ENCODE peak calls at places on chromosome 19, in seven cellular contexts. A, D, X, C, I, Z and Y are unnamed samples.

GRCh38 chr19:4064551-4065260 is 2.0 kb downstream of the ZBTB7A start:
- DNase-seq in Z (no peak), I (peak), D (no peak), X (peak), C (no peak), A (peak), Y (peak)

GRCh38 chr19:14369399-14370168 is 11.7 kb upstream of the ADGRE5 start:
- DNase-seq in D (peak), A (peak), I (no peak), Z (no peak), C (peak), X (peak), Y (peak)

GRCh38 chr19:35943542-35944301 is 7.5 kb downstream of the LRFN3 start:
- DNase-seq in Z (no peak), A (no peak), X (no peak), D (no peak), I (no peak), C (no peak), Y (no peak)

GRCh38 chr19:58398087-58398486 is 2.6 kb downstream of the RNF225 start:
- DNase-seq in D (no peak), Z (no peak), X (no peak), A (no peak), C (no peak), I (no peak), Y (no peak)

GRCh38 chr19:10006335-10006708 is 4.0 kb downstream of the COL5A3 start:
- DNase-seq in A (no peak), X (no peak), C (no peak), Z (no peak), D (no peak), I (no peak), Y (peak)

GRCh38 chr19:8259142-8259921 is 48.8 kb downstream of the CD320 start:
- DNase-seq in I (peak), Z (peak), C (no peak), D (no peak), X (no peak), A (no peak), Y (no peak)

GRCh38 chr19:49643466-49643865 is 1.5 kb downstream of the SCAF1 start:
- DNase-seq in D (no peak), X (no peak), A (no peak), I (no peak), C (no peak), Z (no peak), Y (no peak)

GRCh38 chr19:703651-704446 is 4.9 kb upstream of the PALM start:
- DNase-seq in I (peak), C (peak), D (no peak), A (peak), X (no peak), Z (peak), Y (peak)

GRCh38 chr19:39303373-39304184 is 7.4 kb downstream of the IFNL1 start:
- DNase-seq in C (no peak), X (no peak), A (no peak), D (no peak), Z (no peak), I (no peak), Y (no peak)